ENCODE peak calls at places on chromosome 10, in nine cellular contexts. P, Q, Z, X, I, R, V, B and M are unnamed samples.

GRCh38 chr10:83212632-83213349 is 926.5 kb upstream of the GHITM start:
- DNase-seq in P (no peak), X (no peak), V (no peak), R (no peak), B (peak; percentile 7), I (no peak), Q (no peak), Z (no peak), M (no peak)

GRCh38 chr10:119754085-119754484 is 28.2 kb downstream of the INPP5F start:
- DNase-seq in X (no peak), B (no peak), Z (no peak), P (no peak), R (no peak), Q (peak; percentile 68), I (no peak), V (no peak), M (no peak)

GRCh38 chr10:30002438-30003266 is 56.7 kb downstream of the JCAD start:
- DNase-seq in Q (peak; percentile 82), V (peak; percentile 90), X (peak; percentile 89), P (peak; percentile 79), B (peak; percentile 88), I (peak; percentile 73), R (peak; percentile 67), Z (peak; percentile 81), M (peak; percentile 36)

GRCh38 chr10:54843085-54843646 is 42.1 kb upstream of the PCDH15 start:
- DNase-seq in X (no peak), V (no peak), Q (no peak), I (no peak), B (no peak), P (no peak), R (no peak), Z (no peak), M (no peak)

GRCh38 chr10:133325761-133326463 is 10.8 kb downstream of the CALY start:
- DNase-seq in B (no peak), R (no peak), I (no peak), X (peak; percentile 54), Z (peak; percentile 13), Q (no peak), P (no peak), V (no peak), M (no peak)

GRCh38 chr10:77357611-77358010 is 280.0 kb downstream of the KCNMA1 start:
- DNase-seq in X (no peak), I (no peak), Z (no peak), Q (no peak), B (peak; percentile 45), R (no peak), P (no peak), V (no peak), M (no peak)

GRCh38 chr10:129106314-129106713 is 360.7 kb upstream of the MGMT start:
- DNase-seq in R (no peak), X (no peak), I (no peak), V (no peak), Q (no peak), B (no peak), P (no peak), Z (no peak), M (no peak)

GRCh38 chr10:120406380-120406779 is 50.6 kb upstream of the PLPP4 start:
- DNase-seq in I (no peak), X (no peak), R (no peak), Q (no peak), B (no peak), Z (no peak), P (no peak), V (no peak), M (no peak)

GRCh38 chr10:89644691-89644966 is 413 bp downstream of the PANK1 start:
- DNase-seq in Q (peak; percentile 44), B (no peak), P (peak; percentile 16), R (no peak), X (no peak), V (no peak), Z (no peak), I (no peak), M (no peak)

GRCh38 chr10:94085766-94086437 is 92.2 kb downstream of the PLCE1 start:
- DNase-seq in Q (no peak), V (no peak), Z (no peak), R (no peak), X (no peak), B (no peak), I (no peak), P (no peak), M (no peak)

GRCh38 chr10:52239771-52240170 is 74.3 kb upstream of the DKK1 start:
- DNase-seq in R (no peak), P (no peak), B (no peak), Z (no peak), Q (no peak), I (no peak), X (no peak), V (no peak), M (no peak)

GRCh38 chr10:34112431-34112830 is 702.7 kb downstream of the PARD3 start:
- DNase-seq in R (no peak), I (no peak), Q (no peak), Z (no peak), P (no peak), X (no peak), V (no peak), B (peak; percentile 72), M (no peak)

GRCh38 chr10:97889461-97890265 is 40.0 kb downstream of the GOLGA7B start:
- DNase-seq in X (no peak), Z (no peak), P (no peak), V (no peak), Q (no peak), R (no peak), I (no peak), B (peak; percentile 59), M (no peak)

GRCh38 chr10:122143238-122143841 is 127.8 kb upstream of the BTBD16 start:
- DNase-seq in I (no peak), V (no peak), R (no peak), B (no peak), Q (no peak), X (no peak), P (no peak), Z (peak; percentile 23), M (no peak)

GRCh38 chr10:119340893-119341235 is 133.5 kb downstream of the GRK5 start:
- DNase-seq in Q (no peak), Z (no peak), V (no peak), X (no peak), I (no peak), P (no peak), B (no peak), R (no peak), M (no peak)

GRCh38 chr10:52879181-52879607 is 106.6 kb upstream of the MBL2 start:
- DNase-seq in B (no peak), R (no peak), P (no peak), V (no peak), Z (no peak), Q (no peak), X (no peak), I (no peak), M (no peak)

GRCh38 chr10:72822342-72822986 is 71.1 kb upstream of the OIT3 start:
- DNase-seq in V (no peak), B (no peak), X (no peak), I (no peak), Q (no peak), R (no peak), P (no peak), Z (no peak), M (no peak)
- H3K4me1 ChIP-seq in V (no peaks in the 10 kb centered on the region), B (no peaks in the 10 kb centered on the region), X (no peaks in the 10 kb centered on the region), I (no peaks in the 10 kb centered on the region), Q (no peaks in the 10 kb centered on the region), R (no peaks in the 10 kb centered on the region), P (no peaks in the 10 kb centered on the region), Z (peaks cover 17% of the 10 kb centered on the region), M (peaks cover 17% of the 10 kb centered on the region)

GRCh38 chr10:35336921-35337741 is 822 bp downstream of the CCNY start:
- DNase-seq in I (peak; percentile 48), X (peak; percentile 70), Q (peak; percentile 51), Z (peak; percentile 57), B (peak; percentile 38), R (peak; percentile 36), V (peak; percentile 72), P (peak; percentile 22), M (no peak)

GRCh38 chr10:35335133-35335532 is 1.2 kb upstream of the CCNY start:
- DNase-seq in Q (no peak), R (no peak), B (no peak), Z (no peak), V (no peak), P (no peak), I (no peak), X (no peak), M (no peak)

GRCh38 chr10:35334297-35334696 is 2.0 kb upstream of the CCNY start:
- DNase-seq in I (no peak), Q (no peak), Z (no peak), X (no peak), R (no peak), B (no peak), V (no peak), P (no peak), M (no peak)

GRCh38 chr10:35336084-35336831 is at the start of gene CCNY:
- DNase-seq in Z (peak; percentile 88), R (peak; percentile 77), X (peak; percentile 87), Q (peak; percentile 87), I (peak; percentile 78), B (peak; percentile 81), P (peak; percentile 72), V (peak; percentile 86), M (peak; percentile 81)

DNA sequence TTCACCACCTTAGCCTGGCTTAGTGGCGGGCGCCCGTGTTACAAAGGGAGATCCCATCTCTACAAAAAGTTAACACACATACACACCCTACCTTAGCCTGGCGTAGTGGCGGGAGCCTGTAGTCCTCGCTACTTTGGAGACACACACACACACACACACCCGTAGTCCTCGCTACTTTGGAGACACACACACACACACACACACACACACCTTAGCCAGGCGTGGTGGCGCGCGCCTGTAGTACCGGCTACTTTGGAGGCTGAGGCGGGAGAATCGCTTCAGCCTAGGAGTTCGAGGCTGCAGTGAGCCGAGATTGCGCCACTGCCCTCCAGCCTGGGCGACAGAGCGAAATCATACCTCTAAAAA is 608 bp upstream of the CCNY start:
- DNase-seq in R (no peak), Z (no peak), P (no peak), Q (peak; percentile 25), V (no peak), X (peak; percentile 42), B (peak; percentile 21), I (no peak), M (peak; percentile 16)
- H3K4me1 ChIP-seq in R (no peaks in the 10 kb centered on the region), Z (peaks cover 75% of the 10 kb centered on the region), P (no peaks in the 10 kb centered on the region), Q (no peaks in the 10 kb centered on the region), V (peaks cover 50% of the 10 kb centered on the region), X (peaks cover 19% of the 10 kb centered on the region), B (peaks cover 35% of the 10 kb centered on the region), I (peaks cover 11% of the 10 kb centered on the region), M (peaks cover 57% of the 10 kb centered on the region)

DNA sequence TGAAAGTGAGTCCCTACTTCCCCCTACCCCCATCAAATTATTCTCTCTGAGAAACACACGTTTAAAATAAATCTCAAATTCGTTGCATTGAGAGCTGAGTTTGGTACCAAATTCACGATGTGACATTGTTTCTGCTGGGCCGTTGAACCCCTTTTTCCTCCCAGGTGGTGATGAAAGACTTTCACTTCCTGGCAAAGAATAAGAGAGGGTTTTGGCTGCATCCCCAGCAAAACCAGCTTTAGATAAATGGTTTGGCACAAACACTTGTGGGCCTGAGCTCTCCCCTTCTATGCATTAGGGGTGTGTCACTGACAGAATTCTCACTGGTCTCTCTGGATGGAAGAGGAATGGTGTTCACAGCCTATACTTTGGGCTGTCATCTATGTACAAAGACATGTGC is 8.8 kb upstream of the DNTT start:
- DNase-seq in B (no peak), X (no peak), I (no peak), R (no peak), V (no peak), P (no peak), Z (no peak), Q (no peak), M (no peak)
- H3K4me1 ChIP-seq in B (peaks cover 10% of the 10 kb centered on the region), X (peaks cover 3% of the 10 kb centered on the region), I (no peaks in the 10 kb centered on the region), R (no peaks in the 10 kb centered on the region), V (no peaks in the 10 kb centered on the region), P (no peaks in the 10 kb centered on the region), Z (no peaks in the 10 kb centered on the region), Q (no peaks in the 10 kb centered on the region), M (peaks cover 16% of the 10 kb centered on the region)

GRCh38 chr10:21501731-21502370 is 23.6 kb downstream of the SKIDA1 start:
- DNase-seq in X (peak; percentile 14), Q (no peak), B (no peak), Z (no peak), I (no peak), P (no peak), R (no peak), V (no peak), M (no peak)
- H3K4me1 ChIP-seq in X (peaks cover 82% of the 10 kb centered on the region), Q (no peaks in the 10 kb centered on the region), B (peaks cover 75% of the 10 kb centered on the region), Z (peaks cover 5% of the 10 kb centered on the region), I (no peaks in the 10 kb centered on the region), P (no peaks in the 10 kb centered on the region), R (no peaks in the 10 kb centered on the region), V (peaks cover 19% of the 10 kb centered on the region), M (peaks cover 16% of the 10 kb centered on the region)